ENCODE peak calls at places on chromosomes 7 and 10, in four cellular contexts. R, A, O and P are unnamed samples.

GRCh38 chr7:157570531-157571200 is 233.9 kb downstream of the DNAJB6 start:
- DNase-seq in R (no peak), A (no peak), O (peak), P (no peak)

GRCh38 chr7:24304494-24305095 is 20.6 kb downstream of the NPY start:
- DNase-seq in R (no peak), A (no peak), O (no peak), P (no peak)

GRCh38 chr7:46157414-46157813 is 236.3 kb upstream of the IGFBP3 start:
- DNase-seq in R (no peak), A (no peak), O (no peak), P (no peak)

GRCh38 chr10:131617113-131617877 is 283.5 kb upstream of the PPP2R2D start:
- DNase-seq in R (no peak), A (no peak), O (no peak), P (no peak)

GRCh38 chr10:132078746-132079345 is 13.1 kb downstream of the JAKMIP3 start:
- DNase-seq in R (no peak), A (peak), O (no peak), P (no peak)

GRCh38 chr10:22649390-22649841 is 65.0 kb downstream of the PIP4K2A start:
- DNase-seq in R (no peak), A (no peak), O (no peak), P (no peak)

GRCh38 chr10:103481974-103482531 is 3.0 kb upstream of the CALHM3 start:
- DNase-seq in R (peak), A (no peak), O (peak), P (no peak)

GRCh38 chr7:50564630-50565558 is at the start of gene DDC:
- DNase-seq in R (no peak), A (no peak), O (no peak), P (no peak)

GRCh38 chr7:11831383-11831726 is 643 bp downstream of the THSD7A start:
- DNase-seq in R (no peak), A (no peak), O (peak), P (no peak)

GRCh38 chr7:75623390-75624133 is 115.2 kb downstream of the HIP1 start:
- DNase-seq in R (peak), A (no peak), O (peak), P (no peak)

GRCh38 chr10:12348870-12349627 is at the start of gene CAMK1D:
- DNase-seq in R (peak), A (peak), O (peak), P (peak)

GRCh38 chr7:668139-668871 is 58.2 kb upstream of the DNAAF5 start:
- DNase-seq in R (peak), A (no peak), O (peak), P (no peak)

GRCh38 chr10:114704720-114705119 is 46.6 kb upstream of the ABLIM1 start:
- DNase-seq in R (no peak), A (no peak), O (no peak), P (no peak)
- H3K18ac ChIP-seq in R (no peak), A (no peak), O (no peak), P (no peak)

GRCh38 chr7:25858562-25859411 is 293.2 kb upstream of the NFE2L3 start:
- DNase-seq in R (no peak), A (peak), O (peak), P (no peak)

GRCh38 chr7:25858200-25858561 is 293.8 kb upstream of the NFE2L3 start:
- DNase-seq in R (no peak), A (no peak), O (no peak), P (no peak)

GRCh38 chr7:25859732-25860131 is 292.3 kb upstream of the NFE2L3 start:
- DNase-seq in R (no peak), A (no peak), O (no peak), P (no peak)

GRCh38 chr7:25860206-25860881 is 291.7 kb upstream of the NFE2L3 start:
- DNase-seq in R (peak), A (peak), O (peak), P (no peak)

DNA sequence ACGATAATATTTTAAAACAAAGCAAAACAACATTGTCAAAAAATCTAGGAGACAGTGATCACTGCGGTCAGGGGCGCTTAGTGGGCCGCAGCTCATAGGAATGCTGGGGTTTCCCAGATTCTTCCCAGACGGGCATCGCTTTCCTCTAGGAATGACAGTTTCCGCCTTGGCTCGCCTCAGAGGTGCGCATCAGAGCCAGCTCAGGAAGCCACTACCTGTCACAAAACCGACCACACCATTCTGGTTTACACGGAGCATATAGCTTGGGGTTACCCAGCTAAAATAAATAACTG is 292.6 kb upstream of the NFE2L3 start:
- DNase-seq in R (no peak), A (no peak), O (peak), P (no peak)
- H3K18ac ChIP-seq in R (no peak), A (no peak), O (peak), P (no peak)

DNA sequence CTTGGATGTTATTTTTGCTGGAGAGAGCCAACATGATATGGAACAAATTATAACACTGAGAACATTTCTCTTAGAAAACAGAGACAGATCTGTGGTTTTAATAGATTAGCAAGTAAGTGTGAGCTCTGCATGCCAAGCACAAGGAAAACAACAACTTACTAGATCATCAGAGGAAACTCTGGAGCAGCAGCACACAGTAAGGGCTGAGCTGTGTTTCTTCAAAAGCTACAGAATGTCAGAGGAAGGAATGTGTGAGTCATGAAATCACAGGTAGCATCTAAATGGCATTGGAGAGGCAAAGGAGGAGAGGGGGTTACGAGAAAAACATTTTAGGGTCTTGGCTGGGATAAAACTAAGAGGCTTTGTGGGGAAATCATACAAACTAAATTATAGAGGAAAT is 283.4 kb upstream of the FZD8 start:
- DNase-seq in R (no peak), A (no peak), O (peak), P (no peak)
- H3K18ac ChIP-seq in R (no peak), A (no peak), O (no peak), P (no peak)

GRCh38 chr7:129730159-129730558 is 118.6 kb downstream of the NRF1 start:
- DNase-seq in R (no peak), A (no peak), O (no peak), P (no peak)
- H3K18ac ChIP-seq in R (no peak), A (no peak), O (no peak), P (no peak)

DNA sequence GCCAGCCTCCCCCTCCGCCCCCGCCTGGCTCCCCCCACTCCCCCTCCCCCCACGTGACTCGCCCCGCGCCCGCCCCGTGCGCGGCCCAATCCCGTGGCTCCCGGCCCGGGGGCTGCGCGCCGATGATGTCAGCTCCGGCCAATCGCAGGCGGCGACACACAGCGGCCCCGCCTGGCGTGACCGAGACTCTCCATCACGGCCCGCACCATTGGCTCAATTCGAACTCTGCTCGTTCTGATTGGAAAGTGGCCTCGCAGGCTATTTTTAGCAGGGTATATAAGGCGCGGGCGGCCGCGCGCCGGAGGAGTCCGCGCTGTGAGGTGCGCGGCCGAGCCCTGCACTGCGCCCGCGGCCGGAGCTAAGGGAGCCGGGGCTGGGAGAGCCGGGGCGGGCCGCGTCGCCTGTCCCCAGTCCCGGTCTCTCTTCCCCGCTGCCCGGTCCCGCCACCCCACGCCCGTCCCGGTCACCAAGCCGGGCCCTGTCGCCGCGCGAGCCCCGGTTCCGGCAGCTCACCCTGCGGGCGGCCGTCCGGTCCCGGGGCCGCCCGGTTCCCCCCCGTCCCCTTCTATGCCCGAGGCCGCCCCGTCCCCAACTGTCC is 341 bp upstream of the KLF6 start:
- DNase-seq in R (peak), A (peak), O (peak), P (peak)
- H3K18ac ChIP-seq in R (peak), A (peak), O (peak), P (peak)

DNA sequence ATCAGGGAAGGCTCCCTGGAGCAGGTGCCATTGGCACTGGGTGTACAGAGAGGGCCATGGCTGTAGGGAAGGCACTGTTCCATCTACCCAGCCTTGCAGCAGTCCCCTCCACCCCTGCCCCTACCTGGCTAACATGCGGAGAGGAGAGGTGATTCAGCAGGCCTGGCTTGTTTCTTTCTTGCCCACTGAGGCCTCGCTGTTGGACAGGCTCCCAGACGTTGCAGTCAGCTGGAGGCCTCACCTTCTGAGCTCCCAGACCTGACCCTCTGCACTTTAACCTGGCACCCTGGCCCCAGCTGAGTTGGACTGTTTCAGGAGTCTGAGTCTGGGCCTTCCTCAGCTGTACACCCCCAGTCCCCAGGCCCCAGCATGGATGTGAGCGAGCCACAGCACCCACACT is 34.9 kb downstream of the UNC5B start:
- DNase-seq in R (no peak), A (no peak), O (no peak), P (no peak)
- H3K18ac ChIP-seq in R (no peak), A (no peak), O (peak), P (peak)

GRCh38 chr10:9926003-9926402 is 1091.7 kb upstream of the CELF2 start:
- DNase-seq in R (no peak), A (no peak), O (no peak), P (no peak)

GRCh38 chr10:9922123-9922685 is 1095.5 kb upstream of the CELF2 start:
- DNase-seq in R (no peak), A (no peak), O (peak), P (no peak)
- H3K18ac ChIP-seq in R (no peak), A (no peak), O (no peak), P (no peak)

GRCh38 chr10:53899463-53899862 is 901.6 kb downstream of the PCDH15 start:
- DNase-seq in R (no peak), A (no peak), O (no peak), P (no peak)
- H3K18ac ChIP-seq in R (no peak), A (no peak), O (no peak), P (no peak)

DNA sequence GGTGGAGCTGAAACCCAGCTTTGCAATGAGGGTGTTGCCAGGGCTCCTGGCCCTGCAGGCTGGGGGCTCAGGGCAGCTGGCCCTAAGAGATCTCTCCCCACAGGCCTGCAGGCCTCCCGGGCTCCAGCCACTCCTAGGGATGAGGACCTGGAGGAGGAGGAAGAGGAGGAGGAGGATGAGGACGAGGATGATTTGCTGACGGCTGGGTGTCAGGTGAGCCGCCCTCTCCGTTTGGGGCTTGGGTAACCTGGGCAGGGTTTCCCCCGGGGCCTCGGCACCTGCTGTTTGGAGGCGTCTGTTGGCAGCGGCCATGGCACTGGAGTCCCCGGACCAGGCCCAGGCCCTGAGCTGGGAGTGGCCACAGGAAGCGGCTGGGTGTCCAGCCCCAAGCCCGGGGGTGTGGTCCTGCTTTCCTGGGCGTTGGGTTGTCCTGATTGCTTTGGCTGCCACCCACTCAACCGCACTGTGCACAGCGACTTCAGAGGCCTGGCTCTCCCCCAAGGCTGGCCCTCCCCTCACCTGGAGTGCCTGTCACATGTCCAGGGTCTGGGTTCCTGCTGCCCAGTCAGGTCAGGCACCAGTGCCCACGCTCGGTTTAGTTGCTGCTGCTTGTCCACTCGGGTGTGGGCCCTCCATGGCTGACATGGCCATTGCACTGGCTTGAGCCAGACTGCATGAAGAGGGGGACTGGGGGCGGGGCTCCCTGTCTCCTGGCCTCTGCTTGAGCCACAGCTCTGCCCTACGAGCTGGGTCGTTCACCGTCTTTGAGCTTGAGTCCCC is 5.9 kb downstream of the ZNF316 start:
- DNase-seq in R (no peak), A (no peak), O (no peak), P (no peak)
- H3K18ac ChIP-seq in R (no peak), A (no peak), O (no peak), P (no peak)

GRCh38 chr10:121368347-121369025 is 229.8 kb downstream of the FGFR2 start:
- DNase-seq in R (no peak), A (no peak), O (no peak), P (no peak)
- H3K18ac ChIP-seq in R (no peak), A (no peak), O (no peak), P (no peak)